ENCODE peak calls at places on chromosomes 5 and 9, in seven cellular contexts. I is PC-9, X is IMR-90, E is HCT116, Y is heart right ventricle, O is cardiac muscle cell, H is pancreas. V is an unnamed sample. For H3K27me3, the result is how much of the 10 kb centered on the place peaks cover.

GRCh38 chr5:169796731-169797130 is 159.7 kb downstream of the DOCK2 start:
- DNase-seq in I (no peak), X (no peak), E (no peak), Y (no peak), O (no peak), H (no peak), V (no peak)

GRCh38 chr9:89822996-89823395 is 218.2 kb downstream of the GADD45G start:
- DNase-seq in I (no peak), X (no peak), E (no peak), Y (no peak), O (no peak), H (no peak), V (no peak)

GRCh38 chr5:95934207-95934804 is 27.3 kb downstream of the ELL2 start:
- DNase-seq in I (no peak), X (no peak), E (no peak), Y (no peak), O (no peak), H (no peak), V (no peak)

GRCh38 chr5:126851441-126852103 is 74.6 kb downstream of the LMNB1 start:
- DNase-seq in I (no peak), X (no peak), E (no peak), Y (peak), O (no peak), H (no peak), V (no peak)

GRCh38 chr5:128436825-128437224 is 101.2 kb downstream of the FBN2 start:
- DNase-seq in I (peak), X (peak), E (peak), Y (no peak), O (no peak), H (no peak), V (no peak)

GRCh38 chr5:178305801-178306200 is 73.2 kb upstream of the PHYKPL start:
- DNase-seq in I (no peak), X (no peak), E (no peak), Y (peak), O (no peak), H (no peak), V (no peak)

GRCh38 chr9:37617161-37617560 is 24.8 kb upstream of the TOMM5 start:
- DNase-seq in I (no peak), X (no peak), E (no peak), Y (no peak), O (no peak), H (no peak), V (no peak)

GRCh38 chr5:30041831-30042385 is 1151.6 kb upstream of the CDH6 start:
- DNase-seq in I (no peak), X (no peak), E (no peak), Y (no peak), O (no peak), H (no peak), V (no peak)

GRCh38 chr5:170986598-170986997 is 124.8 kb downstream of the RANBP17 start:
- DNase-seq in I (no peak), X (peak), E (no peak), Y (no peak), O (no peak), H (no peak), V (no peak)

GRCh38 chr9:132486706-132487350 is 76.8 kb downstream of the CFAP77 start:
- DNase-seq in I (no peak), X (no peak), E (no peak), Y (no peak), O (no peak), H (no peak), V (peak)

GRCh38 chr9:133090187-133090586 is 28.4 kb downstream of the CEL start:
- DNase-seq in I (no peak), X (no peak), E (no peak), Y (no peak), O (no peak), H (no peak), V (no peak)

GRCh38 chr5:67303356-67303755 is 106.8 kb upstream of the CD180 start:
- DNase-seq in I (no peak), X (peak), E (no peak), Y (no peak), O (no peak), H (no peak), V (no peak)

GRCh38 chr9:35859310-35859994 is 10.7 kb downstream of the OR13J1 start:
- DNase-seq in I (no peak), X (peak), E (no peak), Y (no peak), O (no peak), H (no peak), V (peak)

GRCh38 chr9:122172131-122172530 is 12.4 kb downstream of the MORN5 start:
- DNase-seq in I (no peak), X (no peak), E (no peak), Y (no peak), O (no peak), H (no peak), V (no peak)
- H3K27me3 ChIP-seq in I (half or more), X (under half), E (under half), Y (under half), O (under half), H (under half), V (under half)

DNA sequence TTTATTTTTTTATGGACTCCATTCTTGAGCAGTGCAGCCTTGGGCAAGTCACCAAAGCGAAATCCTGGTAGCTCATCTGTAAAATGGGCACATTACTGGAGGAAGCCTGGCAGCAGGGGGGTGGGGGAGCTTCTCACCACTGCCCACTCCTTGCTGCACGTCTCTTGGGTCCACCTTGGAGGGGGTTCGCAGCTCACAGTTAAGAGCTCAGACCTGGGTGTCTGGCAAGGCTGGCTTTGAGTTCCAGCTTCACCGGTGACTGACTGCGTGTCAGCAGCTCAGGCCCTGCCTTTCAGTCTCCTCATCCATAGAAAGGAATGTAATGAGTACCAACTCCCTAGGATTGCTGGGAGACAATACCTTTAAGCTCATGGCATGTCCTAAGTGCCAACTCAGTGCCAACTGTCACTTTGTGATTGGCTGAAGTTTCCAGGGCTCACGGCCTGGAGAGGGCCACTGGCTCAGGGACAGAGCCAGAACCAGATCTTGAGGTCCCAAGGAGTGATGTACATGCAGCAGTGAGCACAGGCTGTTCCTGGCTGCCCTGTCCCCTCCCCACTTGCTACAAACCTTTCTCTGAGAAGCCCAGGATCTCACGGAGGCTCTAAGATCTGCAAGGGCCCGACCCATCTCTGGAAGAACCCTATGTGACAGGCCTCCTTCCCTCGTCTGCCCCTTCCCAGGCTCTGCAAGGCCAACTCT is 72.9 kb downstream of the C9orf50 start:
- DNase-seq in I (no peak), X (no peak), E (no peak), Y (no peak), O (no peak), H (no peak), V (no peak)
- H3K27me3 ChIP-seq in I (under half), X (under half), E (under half), Y (under half), O (under half), H (under half), V (under half)

GRCh38 chr9:98707158-98708102 is 1.3 kb downstream of the GABBR2 start:
- DNase-seq in I (peak), X (peak), E (peak), Y (peak), O (peak), H (peak), V (peak)

GRCh38 chr9:98708103-98708932 is 417 bp downstream of the GABBR2 start:
- DNase-seq in I (no peak), X (no peak), E (no peak), Y (no peak), O (no peak), H (no peak), V (no peak)

GRCh38 chr9:98708933-98709911 is at the start of gene GABBR2:
- DNase-seq in I (no peak), X (peak), E (no peak), Y (peak), O (peak), H (no peak), V (peak)

GRCh38 chr9:98709968-98710965 is 1.5 kb upstream of the GABBR2 start:
- DNase-seq in I (no peak), X (peak), E (no peak), Y (no peak), O (peak), H (no peak), V (no peak)

GRCh38 chr9:98706651-98707103 is 2.1 kb downstream of the GABBR2 start:
- DNase-seq in I (peak), X (peak), E (no peak), Y (no peak), O (no peak), H (no peak), V (no peak)
- H3K27me3 ChIP-seq in I (under half), X (under half), E (under half), Y (half or more), O (half or more), H (under half), V (under half)

DNA sequence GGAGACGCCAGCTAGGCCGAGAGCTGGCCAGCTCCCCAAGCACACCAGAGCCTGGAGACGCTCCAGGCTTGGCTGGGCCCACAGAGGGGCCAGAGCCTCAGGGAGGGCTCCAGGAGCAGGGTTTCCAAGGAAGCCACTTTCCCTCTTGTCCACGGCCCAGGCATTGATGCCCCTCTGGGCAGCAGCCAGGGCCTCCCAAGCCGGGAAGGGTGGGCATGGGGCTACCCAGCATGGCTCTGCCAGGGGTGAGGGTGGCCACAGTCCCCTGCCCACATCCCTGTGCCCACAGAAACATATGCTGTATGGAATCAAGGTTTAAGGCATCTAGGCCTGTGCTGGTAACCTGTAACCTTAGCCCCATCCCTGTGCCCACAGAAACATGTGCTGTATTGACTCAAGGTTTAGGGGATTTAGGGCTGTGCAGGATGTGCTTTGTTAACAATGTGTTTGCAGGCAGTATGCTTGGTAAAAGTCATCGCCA is 1.5 kb upstream of the DPP7 start:
- DNase-seq in I (no peak), X (no peak), E (no peak), Y (no peak), O (no peak), H (no peak), V (no peak)
- H3K27me3 ChIP-seq in I (under half), X (under half), E (under half), Y (under half), O (under half), H (under half), V (under half)

DNA sequence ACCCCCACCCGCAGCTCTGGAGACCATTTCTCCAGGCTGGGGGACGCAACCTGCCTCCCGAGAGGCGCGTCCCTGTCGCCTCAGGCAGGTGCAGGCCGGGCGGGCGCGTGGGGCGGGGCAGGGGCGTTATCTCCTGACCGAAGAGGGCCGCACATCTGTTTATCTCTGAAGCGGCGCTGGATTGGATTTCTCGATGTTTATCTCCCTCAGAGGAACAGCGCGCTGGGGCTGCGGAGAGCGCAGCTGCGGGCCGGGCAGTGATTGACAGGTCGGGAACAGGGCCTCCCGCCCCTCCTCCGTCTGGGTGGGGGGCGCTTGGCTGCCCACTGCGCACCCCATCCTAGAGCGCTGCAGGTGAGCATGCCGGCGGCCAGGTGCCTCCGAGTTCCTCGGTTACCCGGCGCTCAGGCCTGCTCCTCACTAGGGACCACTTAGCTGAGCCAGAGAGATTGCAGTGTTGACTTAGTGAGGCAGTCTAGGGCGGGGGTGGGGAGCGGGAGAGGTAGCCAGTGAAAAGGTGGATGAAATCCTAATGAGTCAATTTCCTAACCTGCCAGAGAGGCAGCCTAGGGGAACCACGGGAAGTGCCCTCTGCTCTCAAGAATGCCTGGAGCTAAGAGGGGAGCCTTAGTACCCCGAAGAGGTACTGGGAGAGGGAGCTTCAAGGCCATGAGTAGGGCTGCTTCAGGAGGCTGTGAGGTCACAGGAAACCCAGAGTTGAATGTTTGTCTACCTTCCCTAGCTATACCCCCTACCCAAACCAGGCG is 39.6 kb upstream of the TIFAB start:
- DNase-seq in I (no peak), X (no peak), E (no peak), Y (no peak), O (peak), H (no peak), V (peak)
- H3K27me3 ChIP-seq in I (under half), X (under half), E (under half), Y (half or more), O (half or more), H (under half), V (half or more)

GRCh38 chr5:3598725-3599282 is 3.2 kb downstream of the IRX1 start:
- DNase-seq in I (no peak), X (no peak), E (no peak), Y (no peak), O (peak), H (no peak), V (peak)
- H3K27me3 ChIP-seq in I (under half), X (half or more), E (under half), Y (half or more), O (half or more), H (under half), V (half or more)